ENCODE peak calls at places on chromosomes 1 and 21, in seven cellular contexts. T, E, S, D, O, Y and U are unnamed samples.

GRCh38 chr1:109910963-109911798 is 532 bp downstream of the CSF1 start:
- DNase-seq in T (no peak), E (no peak), S (no peak), D (no peak), O (peak), Y (no peak), U (peak)

GRCh38 chr1:30034105-30034626 is 689.2 kb downstream of the MATN1 start:
- DNase-seq in T (no peak), E (no peak), S (no peak), D (no peak), O (no peak), Y (no peak), U (peak)

GRCh38 chr1:15075812-15076211 is 77.7 kb upstream of the TMEM51 start:
- DNase-seq in T (no peak), E (no peak), S (no peak), D (no peak), O (no peak), Y (no peak), U (no peak)

GRCh38 chr1:40861227-40862003 is 748 bp downstream of the CITED4 start:
- DNase-seq in T (no peak), E (no peak), S (no peak), D (no peak), O (peak), Y (peak), U (peak)

GRCh38 chr1:119285482-119285881 is 83.1 kb upstream of the HAO2 start:
- DNase-seq in T (no peak), E (no peak), S (peak), D (no peak), O (no peak), Y (no peak), U (no peak)

GRCh38 chr1:207888647-207889046 is 22.3 kb downstream of the CD34 start:
- DNase-seq in T (no peak), E (no peak), S (no peak), D (peak), O (peak), Y (no peak), U (no peak)

GRCh38 chr1:24321150-24321549 is 2.0 kb downstream of the GRHL3 start:
- DNase-seq in T (no peak), E (no peak), S (no peak), D (no peak), O (no peak), Y (no peak), U (no peak)

GRCh38 chr1:172492421-172492820 is 40.5 kb upstream of the SUCO start:
- DNase-seq in T (no peak), E (no peak), S (no peak), D (no peak), O (no peak), Y (no peak), U (no peak)

GRCh38 chr1:103900005-103900404 is 150.3 kb downstream of the AMY1C start:
- DNase-seq in T (no peak), E (no peak), S (no peak), D (no peak), O (no peak), Y (no peak), U (no peak)

GRCh38 chr1:82386365-82387069 is 585.8 kb downstream of the ADGRL2 start:
- DNase-seq in T (no peak), E (no peak), S (no peak), D (no peak), O (no peak), Y (no peak), U (no peak)

GRCh38 chr1:177247777-177248176 is 77.0 kb downstream of the BRINP2 start:
- DNase-seq in T (no peak), E (no peak), S (no peak), D (no peak), O (no peak), Y (no peak), U (no peak)

GRCh38 chr1:34549199-34549598 is 205.6 kb upstream of the GJB5 start:
- DNase-seq in T (no peak), E (no peak), S (no peak), D (no peak), O (no peak), Y (peak), U (no peak)
- TF ChIP-seq CTCF in T (no peak), E (no peak), S (peak), D (no peak), O (no peak), Y (no peak), U (no peak)

GRCh38 chr1:154406572-154406879 is 1.4 kb downstream of the IL6R start:
- DNase-seq in T (no peak), E (no peak), S (no peak), D (no peak), O (no peak), Y (no peak), U (no peak)

GRCh38 chr1:154405762-154406571 is 824 bp downstream of the IL6R start:
- DNase-seq in T (peak), E (peak), S (no peak), D (peak), O (peak), Y (peak), U (peak)

GRCh38 chr1:154407866-154408777 is 3.0 kb downstream of the IL6R start:
- DNase-seq in T (peak), E (no peak), S (no peak), D (peak), O (no peak), Y (no peak), U (peak)

GRCh38 chr1:154404984-154405761 is at the start of gene IL6R:
- DNase-seq in T (peak), E (peak), S (peak), D (peak), O (peak), Y (peak), U (peak)

GRCh38 chr1:154407021-154407865 is 2.1 kb downstream of the IL6R start:
- DNase-seq in T (no peak), E (peak), S (no peak), D (no peak), O (no peak), Y (no peak), U (peak)
- H3K4me3 ChIP-seq in T (no peak), E (no peak), S (no peak), D (no peak), O (peak), Y (no peak), U (peak)

DNA sequence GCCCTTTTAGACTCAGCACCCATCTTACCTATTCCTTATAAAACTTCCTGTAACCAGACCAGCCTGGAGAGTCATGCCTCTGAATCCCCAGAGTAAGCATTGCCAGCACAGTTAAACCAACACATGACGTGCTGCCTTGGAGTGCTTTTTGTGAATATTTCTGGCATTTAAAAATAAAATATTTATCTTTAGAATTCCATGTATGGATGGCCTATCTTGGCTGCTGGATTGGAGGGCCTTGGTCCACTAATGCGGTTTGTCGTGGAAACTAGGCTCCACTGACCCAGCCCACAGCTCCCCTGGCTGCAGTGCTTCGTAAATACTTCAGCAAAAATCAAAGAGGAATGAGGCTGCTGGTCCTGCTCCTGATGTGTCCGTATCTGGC is 17.5 kb downstream of the MTARC1 start:
- DNase-seq in T (no peak), E (no peak), S (no peak), D (no peak), O (no peak), Y (no peak), U (no peak)
- TF ChIP-seq CTCF in T (no peak), E (no peak), S (no peak), D (no peak), O (no peak), Y (no peak), U (peak)

DNA sequence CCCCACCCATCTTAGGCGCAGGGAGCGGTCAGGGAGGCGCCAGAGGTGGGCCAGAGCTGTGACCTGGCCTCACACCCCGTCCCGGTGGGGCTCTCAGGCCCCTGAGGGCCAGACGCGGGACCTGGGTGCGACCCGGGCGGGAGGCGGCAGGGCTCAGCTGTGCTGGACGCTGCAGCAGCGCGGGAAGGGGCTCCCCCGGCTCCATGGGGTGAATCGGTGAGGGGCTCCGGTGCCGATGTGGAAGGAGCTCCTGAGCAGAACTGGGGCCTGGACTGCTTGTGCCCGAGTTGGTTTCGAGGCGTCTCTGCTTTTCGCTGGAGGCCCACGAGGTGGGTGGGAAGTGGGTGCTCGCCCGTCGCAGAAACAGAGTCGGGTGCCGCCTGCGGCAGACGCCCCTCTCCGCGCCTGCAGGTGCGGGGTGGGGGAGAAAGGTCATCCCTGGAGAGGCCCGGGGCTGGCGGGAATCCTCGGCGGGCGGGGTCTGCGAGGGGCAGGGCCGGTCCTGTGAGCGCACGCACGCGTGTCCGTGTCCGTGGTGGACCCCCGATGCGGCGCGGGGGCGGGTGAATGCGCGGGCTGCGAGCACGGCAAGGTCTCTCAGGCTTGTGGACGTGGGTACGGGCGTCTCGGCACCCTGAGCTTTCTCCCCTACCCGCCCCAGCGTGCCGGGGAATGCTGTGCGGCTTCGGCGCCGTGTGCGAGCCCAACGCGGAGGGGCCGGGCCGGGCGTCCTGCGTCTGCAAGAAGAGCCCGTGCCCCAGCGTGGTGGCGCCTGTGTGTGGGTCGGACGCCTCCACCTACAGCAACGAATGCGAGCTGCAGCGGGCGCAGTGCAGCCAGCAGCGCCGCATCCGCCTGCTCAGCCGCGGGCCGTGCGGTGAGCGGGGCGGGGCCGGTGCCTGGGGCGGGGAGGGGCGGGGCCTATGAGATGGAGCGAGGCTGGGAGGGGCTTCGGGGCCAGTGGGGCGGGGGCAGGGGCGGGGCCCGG is 20.4 kb downstream of the AGRN start:
- DNase-seq in T (peak), E (peak), S (no peak), D (no peak), O (peak), Y (peak), U (peak)
- H3K4me3 ChIP-seq in T (peak), E (no peak), S (no peak), D (no peak), O (peak), Y (peak), U (peak)

GRCh38 chr21:23968008-23968407 is 1639.3 kb downstream of the MRPL39 start:
- DNase-seq in T (no peak), E (no peak), S (no peak), D (no peak), O (no peak), Y (no peak), U (no peak)

GRCh38 chr21:23963454-23963853 is 1643.8 kb downstream of the MRPL39 start:
- DNase-seq in T (no peak), E (no peak), S (no peak), D (no peak), O (no peak), Y (no peak), U (no peak)

DNA sequence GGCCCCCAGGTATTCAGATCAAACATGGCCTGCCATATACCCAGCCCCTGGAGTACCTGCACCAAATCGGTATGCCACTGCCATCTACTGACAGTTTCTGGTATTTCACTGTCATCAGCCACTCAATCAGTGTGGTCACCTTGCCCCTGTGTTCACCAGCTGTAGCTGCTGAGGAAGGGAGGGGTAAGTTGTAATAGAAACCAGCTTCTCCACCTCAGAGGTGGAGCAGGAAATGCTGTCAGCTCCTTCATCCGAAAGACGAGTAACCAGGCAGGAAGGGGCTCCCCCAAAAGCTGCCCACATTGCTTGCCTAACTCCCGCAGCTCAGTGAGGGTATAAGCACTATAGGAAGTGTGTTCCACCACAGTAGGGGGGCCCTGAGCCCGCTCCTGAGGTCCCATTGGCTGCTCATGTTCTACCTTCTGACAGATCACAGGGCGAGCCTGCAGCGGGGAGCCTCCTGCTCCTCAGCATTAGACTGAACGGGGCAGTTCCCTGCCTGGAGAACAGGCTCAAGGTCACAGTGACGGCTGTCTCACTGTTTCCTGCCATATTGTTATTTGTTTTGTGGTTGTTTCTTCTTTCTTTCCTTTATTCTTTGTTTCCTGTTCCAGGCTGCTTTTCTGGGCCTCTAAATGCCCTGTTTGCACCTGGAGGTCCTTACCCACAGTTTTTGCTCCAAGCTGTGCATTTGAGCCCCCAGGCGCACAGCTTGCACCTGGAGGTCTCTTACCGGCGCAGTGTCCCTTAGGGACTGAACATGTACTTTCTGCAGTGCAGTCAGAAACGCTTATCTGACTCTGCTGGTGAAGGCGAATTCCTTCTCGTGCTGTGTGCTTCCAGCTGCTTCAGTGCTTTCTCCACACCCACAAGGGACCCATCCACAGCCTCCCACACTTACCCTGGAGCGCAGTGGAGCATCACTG is 1638.3 kb downstream of the MRPL39 start:
- DNase-seq in T (no peak), E (no peak), S (peak), D (peak), O (no peak), Y (peak), U (no peak)
- TF ChIP-seq CTCF in T (no peak), E (peak), S (no peak), D (no peak), O (no peak), Y (peak), U (no peak)

DNA sequence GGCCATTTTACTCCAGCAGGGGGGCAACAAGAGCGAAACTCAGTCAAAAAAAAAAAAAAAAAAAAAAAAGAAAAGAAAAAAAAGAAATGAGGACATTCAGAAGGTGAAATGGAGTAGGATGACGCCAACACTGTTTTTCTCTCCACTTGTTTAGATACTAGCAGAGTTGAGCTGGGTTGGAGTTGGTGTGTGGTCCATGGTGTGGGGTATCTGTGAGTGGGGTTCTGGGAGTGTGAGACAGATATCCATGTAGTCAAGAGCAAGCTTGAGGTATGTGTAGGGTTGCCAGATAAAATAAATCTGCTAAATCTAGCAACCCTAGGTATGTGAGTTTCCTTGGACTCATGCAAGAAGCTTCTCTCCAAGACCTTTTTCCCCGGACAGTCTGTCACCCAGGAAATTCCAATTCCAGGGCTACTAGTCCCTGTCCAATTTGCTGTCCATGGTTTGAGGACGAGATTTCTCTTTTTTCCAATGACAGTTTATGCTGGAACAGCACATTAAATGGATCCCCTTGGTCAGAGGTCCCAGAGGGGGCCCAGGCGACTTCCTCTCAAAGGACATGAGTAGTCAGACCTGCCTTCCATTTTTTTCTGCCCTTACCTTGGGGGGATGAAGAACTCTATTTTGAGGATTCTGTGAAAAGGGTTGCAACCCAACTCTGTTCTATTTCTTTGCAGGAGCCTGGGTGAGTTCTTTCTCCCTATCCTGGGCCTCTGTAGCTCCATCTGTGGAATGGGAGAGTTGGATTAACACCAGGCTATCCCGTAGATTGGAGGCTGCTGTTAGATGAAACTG is 2.1 kb upstream of the FOXD2 start:
- DNase-seq in T (no peak), E (no peak), S (no peak), D (no peak), O (no peak), Y (no peak), U (no peak)
- H3K4me3 ChIP-seq in T (no peak), E (no peak), S (no peak), D (no peak), O (no peak), Y (no peak), U (peak)

DNA sequence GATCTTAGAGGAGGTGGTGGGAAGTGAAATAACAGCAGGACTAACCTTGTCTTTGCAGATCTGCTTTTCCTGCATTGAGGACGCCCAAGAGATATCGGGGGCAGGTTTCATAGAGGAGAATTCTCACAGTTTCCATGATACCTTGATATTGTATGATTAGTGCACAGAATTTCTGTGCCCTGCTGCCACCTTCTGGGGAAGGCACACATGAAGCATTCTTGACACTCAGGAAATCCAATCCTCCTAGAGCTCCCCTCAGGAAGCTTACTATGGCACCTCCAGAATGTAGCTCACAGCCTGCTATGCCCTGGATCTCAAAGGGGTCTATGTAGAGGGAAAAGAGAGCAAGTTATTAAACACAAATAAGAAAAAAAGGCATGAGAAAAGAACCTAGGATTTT is 1.5 kb downstream of the CD1B start:
- DNase-seq in T (no peak), E (no peak), S (no peak), D (no peak), O (no peak), Y (no peak), U (no peak)
- TF ChIP-seq CTCF in T (no peak), E (no peak), S (no peak), D (no peak), O (no peak), Y (no peak), U (no peak)

DNA sequence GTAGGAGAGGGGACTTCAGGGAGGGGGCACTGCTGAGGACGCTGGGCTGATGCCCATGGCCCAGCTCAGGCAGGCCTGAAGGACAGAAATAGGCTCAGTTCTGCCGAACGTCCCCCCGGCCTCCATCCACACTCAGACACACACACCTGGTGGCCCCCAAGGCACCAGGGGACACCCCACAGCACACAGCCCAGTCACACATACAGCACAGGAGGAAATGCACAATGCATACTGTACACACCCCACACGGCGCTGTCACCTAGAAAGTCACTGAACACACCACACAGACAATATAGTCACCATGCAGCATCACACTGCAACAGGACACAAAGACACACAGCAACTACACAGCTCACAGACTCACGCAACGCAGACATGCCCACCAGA is 562 bp downstream of the SYTL1 start:
- DNase-seq in T (no peak), E (no peak), S (no peak), D (no peak), O (no peak), Y (no peak), U (no peak)
- H3K4me3 ChIP-seq in T (no peak), E (no peak), S (peak), D (peak), O (peak), Y (no peak), U (no peak)

DNA sequence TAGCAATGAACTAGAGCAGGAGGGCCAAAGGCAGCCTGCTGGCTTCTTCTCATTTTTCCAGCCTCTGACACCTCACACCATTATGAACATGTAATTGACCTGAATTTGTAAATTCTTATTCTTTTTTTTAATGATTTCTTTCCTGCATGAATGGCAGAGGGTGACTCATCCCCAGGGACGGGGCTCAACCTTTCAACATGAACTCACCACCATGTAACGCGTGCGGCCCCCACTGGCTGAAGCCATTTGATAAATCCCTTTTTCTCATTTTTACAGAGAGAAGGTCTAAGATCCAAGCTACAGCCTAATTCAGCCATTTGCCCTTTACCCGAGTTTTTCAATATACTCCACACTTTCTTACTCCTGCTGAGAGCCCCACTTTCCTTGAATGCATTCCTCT is 9.3 kb upstream of the ETS2 start:
- DNase-seq in T (no peak), E (no peak), S (no peak), D (no peak), O (no peak), Y (no peak), U (no peak)
- TF ChIP-seq CTCF in T (no peak), E (no peak), S (no peak), D (no peak), O (no peak), Y (no peak), U (no peak)